ENCODE peak calls at places on chromosome 20, in four cellular contexts. One of them, this sample, is unnamed.
A peak's percentile ranks its signal among the peaks of the same experiment; 100 is the strongest.

GRCh38 chr20:32893878-32894483 is 35.3 kb downstream of the EFCAB8 start:
- DNase-seq in neural progenitor cell: peak; percentile 75
- DNase-seq in pancreas: no peak
- DNase-seq in left lung: no peak
- DNase-seq in this sample: no peak

GRCh38 chr20:44720994-44721784 is 6.0 kb downstream of the CCN5 start:
- DNase-seq in pancreas: no peak
- DNase-seq in neural progenitor cell: no peak
- DNase-seq in left lung: no peak
- DNase-seq in this sample: no peak

GRCh38 chr20:31707994-31708744 is 14.5 kb downstream of the BCL2L1 start:
- DNase-seq in pancreas: peak; percentile 68
- DNase-seq in neural progenitor cell: no peak
- DNase-seq in left lung: no peak
- DNase-seq in this sample: no peak

GRCh38 chr20:62202676-62203377 is 17.3 kb downstream of the HRH3 start:
- DNase-seq in left lung: peak; percentile 61
- DNase-seq in pancreas: no peak
- DNase-seq in neural progenitor cell: no peak
- DNase-seq in this sample: no peak

GRCh38 chr20:23366384-23366783 is 4.4 kb downstream of the GZF1 start:
- DNase-seq in neural progenitor cell: no peak
- DNase-seq in pancreas: no peak
- DNase-seq in left lung: no peak
- DNase-seq in this sample: no peak

GRCh38 chr20:645318-646106 is 7.5 kb downstream of the SRXN1 start:
- DNase-seq in neural progenitor cell: peak; percentile 86
- DNase-seq in pancreas: peak; percentile 81
- DNase-seq in left lung: peak; percentile 92
- DNase-seq in this sample: no peak

GRCh38 chr20:610130-611046 is at the start of gene TCF15:
- DNase-seq in left lung: no peak
- DNase-seq in pancreas: no peak
- DNase-seq in neural progenitor cell: peak; percentile 87
- DNase-seq in this sample: no peak

GRCh38 chr20:45993197-45993951 is 15.3 kb upstream of the MMP9 start:
- DNase-seq in left lung: no peak
- DNase-seq in pancreas: no peak
- DNase-seq in neural progenitor cell: no peak
- DNase-seq in this sample: no peak

GRCh38 chr20:40990542-40991120 is 38.0 kb upstream of the TOP1 start:
- DNase-seq in neural progenitor cell: peak; percentile 87
- DNase-seq in left lung: peak; percentile 79
- DNase-seq in pancreas: peak; percentile 87
- DNase-seq in this sample: peak; percentile 23

GRCh38 chr20:4918473-4918872 is 82.8 kb downstream of the SLC23A2 start:
- DNase-seq in pancreas: no peak
- DNase-seq in left lung: no peak
- DNase-seq in neural progenitor cell: no peak
- DNase-seq in this sample: no peak

GRCh38 chr20:6395695-6396094 is 272.9 kb upstream of the FERMT1 start:
- DNase-seq in neural progenitor cell: no peak
- DNase-seq in left lung: no peak
- DNase-seq in pancreas: no peak
- DNase-seq in this sample: no peak

GRCh38 chr20:12965880-12966270 is 42.9 kb upstream of the SPTLC3 start:
- DNase-seq in left lung: no peak
- DNase-seq in neural progenitor cell: peak; percentile 51
- DNase-seq in pancreas: no peak
- DNase-seq in this sample: no peak

GRCh38 chr20:44967207-44967807 is 995 bp downstream of the STK4 start:
- DNase-seq in neural progenitor cell: no peak
- DNase-seq in left lung: no peak
- DNase-seq in pancreas: no peak
- DNase-seq in this sample: no peak

GRCh38 chr20:54476336-54476928 is 1.0 kb downstream of the DOK5 start:
- DNase-seq in pancreas: no peak
- DNase-seq in neural progenitor cell: peak; percentile 9
- DNase-seq in left lung: no peak
- DNase-seq in this sample: no peak

GRCh38 chr20:31918471-31919105 is 33.3 kb downstream of the PDRG1 start:
- DNase-seq in pancreas: no peak
- DNase-seq in neural progenitor cell: no peak
- DNase-seq in left lung: no peak
- DNase-seq in this sample: no peak

GRCh38 chr20:52494244-52494643 is 302.7 kb upstream of the ZFP64 start:
- DNase-seq in neural progenitor cell: no peak
- DNase-seq in pancreas: no peak
- DNase-seq in left lung: no peak
- DNase-seq in this sample: no peak

GRCh38 chr20:50913976-50914375 is 17.3 kb downstream of the ADNP start:
- DNase-seq in neural progenitor cell: no peak
- DNase-seq in left lung: no peak
- DNase-seq in pancreas: no peak
- DNase-seq in this sample: no peak

GRCh38 chr20:51461306-51461705 is 81.2 kb downstream of the NFATC2 start:
- DNase-seq in pancreas: no peak
- DNase-seq in left lung: no peak
- DNase-seq in neural progenitor cell: no peak
- DNase-seq in this sample: no peak

GRCh38 chr20:20630551-20630950 is 81.9 kb downstream of the RALGAPA2 start:
- DNase-seq in left lung: no peak
- DNase-seq in pancreas: no peak
- DNase-seq in neural progenitor cell: no peak
- DNase-seq in this sample: no peak

GRCh38 chr20:32448306-32449056 is 90.3 kb downstream of the ASXL1 start:
- DNase-seq in left lung: no peak
- DNase-seq in pancreas: peak; percentile 36
- DNase-seq in neural progenitor cell: no peak
- DNase-seq in this sample: no peak

GRCh38 chr20:57809661-57810172 is 99.9 kb upstream of the PMEPA1 start:
- DNase-seq in neural progenitor cell: no peak
- DNase-seq in pancreas: no peak
- DNase-seq in left lung: no peak
- DNase-seq in this sample: no peak

GRCh38 chr20:57315083-57315963 is 14.3 kb upstream of the SPO11 start:
- DNase-seq in left lung: no peak
- DNase-seq in neural progenitor cell: no peak
- DNase-seq in pancreas: no peak
- DNase-seq in this sample: no peak

GRCh38 chr20:50580842-50581544 is 70.8 kb downstream of the PTPN1 start:
- DNase-seq in pancreas: no peak
- DNase-seq in neural progenitor cell: no peak
- DNase-seq in left lung: no peak
- DNase-seq in this sample: no peak

GRCh38 chr20:33925867-33926266 is 67.8 kb upstream of the RALY start:
- DNase-seq in neural progenitor cell: no peak
- DNase-seq in left lung: no peak
- DNase-seq in pancreas: no peak
- DNase-seq in this sample: no peak

GRCh38 chr20:58719258-58719657 is 26.7 kb downstream of the NPEPL1 start:
- DNase-seq in neural progenitor cell: no peak
- DNase-seq in pancreas: no peak
- DNase-seq in left lung: peak; percentile 49
- DNase-seq in this sample: no peak

GRCh38 chr20:57187068-57187634 is 79.3 kb downstream of the BMP7 start:
- DNase-seq in pancreas: no peak
- DNase-seq in left lung: no peak
- DNase-seq in neural progenitor cell: no peak
- DNase-seq in this sample: no peak

GRCh38 chr20:17888044-17888443 is 80.5 kb downstream of the SNX5 start:
- DNase-seq in left lung: no peak
- DNase-seq in pancreas: no peak
- DNase-seq in neural progenitor cell: no peak
- DNase-seq in this sample: no peak

GRCh38 chr20:61044499-61044898 is 207.6 kb upstream of the CDH4 start:
- DNase-seq in left lung: no peak
- DNase-seq in neural progenitor cell: peak; percentile 18
- DNase-seq in pancreas: no peak
- DNase-seq in this sample: no peak

GRCh38 chr20:32985596-32985995 is 18.6 kb downstream of the SUN5 start:
- DNase-seq in left lung: no peak
- DNase-seq in pancreas: no peak
- DNase-seq in neural progenitor cell: no peak
- DNase-seq in this sample: no peak

GRCh38 chr20:32067234-32067821 is 15.3 kb downstream of the HCK start:
- DNase-seq in left lung: peak; percentile 34
- DNase-seq in pancreas: no peak
- DNase-seq in neural progenitor cell: no peak
- DNase-seq in this sample: no peak

GRCh38 chr20:32621071-32621913 is 36.2 kb upstream of the NOL4L start:
- DNase-seq in left lung: no peak
- DNase-seq in pancreas: no peak
- DNase-seq in neural progenitor cell: peak; percentile 62
- DNase-seq in this sample: no peak

GRCh38 chr20:32635764-32636163 is 38.0 kb downstream of the C20orf203 start:
- DNase-seq in pancreas: no peak
- DNase-seq in left lung: no peak
- DNase-seq in neural progenitor cell: no peak
- DNase-seq in this sample: no peak

GRCh38 chr20:33275871-33276270 is 7.1 kb upstream of the BPIFB1 start:
- DNase-seq in left lung: no peak
- DNase-seq in neural progenitor cell: no peak
- DNase-seq in pancreas: no peak
- DNase-seq in this sample: no peak

GRCh38 chr20:63017826-63018411 is 11.2 kb upstream of the BHLHE23 start:
- DNase-seq in pancreas: no peak
- DNase-seq in neural progenitor cell: no peak
- DNase-seq in left lung: peak; percentile 76
- DNase-seq in this sample: no peak

GRCh38 chr20:39429716-39430115 is 467.6 kb downstream of the DHX35 start:
- DNase-seq in neural progenitor cell: peak; percentile 27
- DNase-seq in pancreas: no peak
- DNase-seq in left lung: no peak
- DNase-seq in this sample: no peak

GRCh38 chr20:56223352-56223751 is 25.2 kb upstream of the MC3R start:
- DNase-seq in neural progenitor cell: no peak
- DNase-seq in left lung: no peak
- DNase-seq in pancreas: no peak
- DNase-seq in this sample: no peak

GRCh38 chr20:61400499-61400898 is 148.4 kb downstream of the CDH4 start:
- DNase-seq in neural progenitor cell: no peak
- DNase-seq in left lung: no peak
- DNase-seq in pancreas: no peak
- DNase-seq in this sample: no peak

GRCh38 chr20:45962031-45962755 is 9.8 kb downstream of the ZNF335 start:
- DNase-seq in pancreas: no peak
- DNase-seq in left lung: no peak
- DNase-seq in neural progenitor cell: no peak
- DNase-seq in this sample: no peak

GRCh38 chr20:35571566-35571965 is 29.7 kb downstream of the ERGIC3 start:
- DNase-seq in pancreas: no peak
- DNase-seq in left lung: no peak
- DNase-seq in neural progenitor cell: no peak
- DNase-seq in this sample: no peak

GRCh38 chr20:35563834-35564233 is 22.0 kb downstream of the ERGIC3 start:
- DNase-seq in pancreas: no peak
- DNase-seq in left lung: peak; percentile 37
- DNase-seq in neural progenitor cell: no peak
- DNase-seq in this sample: no peak

GRCh38 chr20:35572838-35573237 is 31.0 kb downstream of the ERGIC3 start:
- DNase-seq in neural progenitor cell: no peak
- DNase-seq in pancreas: no peak
- DNase-seq in left lung: no peak
- DNase-seq in this sample: no peak

GRCh38 chr20:35564905-35565304 is 23.0 kb downstream of the ERGIC3 start:
- DNase-seq in left lung: peak; percentile 34
- DNase-seq in pancreas: no peak
- DNase-seq in neural progenitor cell: no peak
- DNase-seq in this sample: no peak

DNA sequence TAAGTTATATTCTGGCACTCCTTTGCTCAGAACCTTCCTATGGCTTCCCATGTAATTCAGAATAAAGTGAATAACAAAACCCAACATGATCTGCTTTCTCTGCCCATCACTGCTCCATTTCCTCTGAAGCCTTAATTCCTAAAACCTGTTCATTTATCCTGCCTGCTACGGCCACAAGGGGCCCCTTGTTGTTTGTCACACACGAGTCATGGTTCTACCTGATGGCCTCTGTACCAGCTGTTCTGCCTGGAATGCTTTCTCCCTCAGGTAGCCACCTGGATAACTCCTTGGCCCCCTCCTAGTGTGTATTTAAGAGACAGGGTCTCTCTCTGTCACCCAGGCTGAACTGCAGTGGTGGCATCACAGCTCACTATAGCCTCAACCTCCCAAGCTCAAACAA is 26.8 kb downstream of the ERGIC3 start:
- DNase-seq in neural progenitor cell: peak; percentile 21
- DNase-seq in pancreas: no peak
- DNase-seq in left lung: peak; percentile 3
- DNase-seq in this sample: no peak
- TF ChIP-seq CTCF in neural progenitor cell: peak; percentile 41
- TF ChIP-seq CTCF in pancreas: no peak
- TF ChIP-seq CTCF in left lung: no peak
- TF ChIP-seq CTCF in this sample: peak; percentile 16

GRCh38 chr20:38033330-38034107 is at the start of the genes RPRD1B and TTI1:
- DNase-seq in left lung: peak; percentile 95
- DNase-seq in neural progenitor cell: peak; percentile 94
- DNase-seq in pancreas: peak; percentile 90
- DNase-seq in this sample: peak; percentile 31
- H3K4me1 ChIP-seq in left lung: peaks cover 26% of the 10 kb centered on the region
- H3K4me1 ChIP-seq in neural progenitor cell: peaks cover 27% of the 10 kb centered on the region
- H3K4me1 ChIP-seq in pancreas: peaks cover 23% of the 10 kb centered on the region
- H3K4me1 ChIP-seq in this sample: peaks cover 21% of the 10 kb centered on the region

DNA sequence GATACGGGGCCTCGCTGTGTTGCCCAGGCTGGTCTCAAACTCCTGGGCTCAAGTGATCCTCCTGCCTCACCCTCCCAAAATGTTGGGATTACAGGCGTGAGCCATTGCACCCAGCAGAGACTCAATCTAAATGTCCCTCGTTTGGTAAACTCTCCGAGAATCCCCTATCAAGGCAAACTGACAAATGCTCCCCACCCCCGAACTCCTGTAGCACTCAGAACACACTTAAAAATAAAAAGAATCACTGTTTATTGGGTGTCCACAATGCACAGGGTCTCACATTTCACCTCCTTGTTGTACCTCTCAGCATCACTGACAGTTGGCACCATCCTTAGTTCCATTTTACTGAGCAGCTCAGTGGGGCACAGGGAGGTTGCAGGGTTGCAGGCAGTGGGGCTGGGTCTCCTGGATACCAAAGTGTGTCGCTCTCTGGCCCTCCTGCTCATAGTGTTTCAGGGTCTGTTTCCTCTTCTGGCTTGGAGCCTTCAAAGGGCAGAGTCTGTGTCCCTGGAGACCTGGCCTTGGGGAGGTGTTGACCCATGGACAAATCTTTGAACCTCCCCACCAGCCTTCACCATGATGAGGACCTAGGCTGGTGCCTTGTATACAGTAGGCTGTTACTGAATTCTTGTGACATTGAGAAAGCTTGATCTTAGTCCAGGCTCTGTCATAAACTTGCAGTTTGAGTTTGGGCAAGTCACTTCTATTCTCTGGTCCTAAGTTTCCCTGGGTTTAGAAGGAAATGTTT is 8.6 kb upstream of the SRC start:
- DNase-seq in left lung: peak; percentile 10
- DNase-seq in pancreas: no peak
- DNase-seq in neural progenitor cell: no peak
- DNase-seq in this sample: no peak
- H3K4me3 ChIP-seq in left lung: no peak overlapping the region
- H3K4me3 ChIP-seq in pancreas: no peak overlapping the region
- H3K4me3 ChIP-seq in neural progenitor cell: no peak overlapping the region
- H3K4me3 ChIP-seq in this sample: no peak overlapping the region

GRCh38 chr20:49460131-49460530 is 22.3 kb downstream of the KCNB1 start:
- DNase-seq in pancreas: no peak
- DNase-seq in neural progenitor cell: no peak
- DNase-seq in left lung: no peak
- DNase-seq in this sample: no peak
- TF ChIP-seq CTCF in pancreas: no peak
- TF ChIP-seq CTCF in neural progenitor cell: no peak
- TF ChIP-seq CTCF in left lung: no peak
- TF ChIP-seq CTCF in this sample: no peak

This sample was measured in esophagus squamous epithelium.